ENCODE peak calls at places on chromosomes 4 and X, in ten cellular contexts. K is LHCN-M2; L is frontal cortex; I is memory B cell; W is dorsolateral prefrontal cortex; H is GDM1; D is psoas muscle; R is caudate nucleus; N is activated CD4-positive, alpha-beta T cell treated with anti-CD3 and anti-CD28 coated beads, Interleukin-2, amount 50 U/mL, for 48 hours; J is GM19239. O is an unnamed sample.
A peak's percentile ranks its signal among the peaks of the same experiment; 100 is the strongest.

GRCh38 chr4:136742330-136742729 is 790.0 kb downstream of the PCDH18 start:
- DNase-seq in W (no peak), K (peak; percentile 37), D (no peak), J (no peak), L (no peak), H (no peak), R (no peak), I (no peak), N (no peak), O (no peak)

GRCh38 chrX:129653985-129654651 is 638 bp downstream of the APLN start:
- DNase-seq in W (no peak), J (no peak), I (no peak), N (peak; percentile 40), H (no peak), R (no peak), L (no peak), K (peak; percentile 43), D (no peak), O (no peak)

GRCh38 chr4:36399762-36400353 is 118.4 kb downstream of the DTHD1 start:
- DNase-seq in J (peak; percentile 7), N (peak; percentile 53), L (no peak), K (no peak), W (peak; percentile 50), I (peak; percentile 31), D (no peak), R (no peak), H (no peak), O (no peak)

GRCh38 chr4:108483077-108483476 is 137.3 kb upstream of the RPL34 start:
- DNase-seq in R (no peak), N (peak; percentile 44), J (no peak), D (no peak), H (no peak), L (no peak), K (peak; percentile 52), I (no peak), W (no peak), O (no peak)

GRCh38 chr4:41460641-41461040 is 77.3 kb upstream of the LIMCH1 start:
- DNase-seq in D (no peak), R (no peak), I (no peak), J (no peak), N (no peak), W (no peak), H (no peak), K (no peak), L (no peak), O (no peak)

GRCh38 chr4:149322203-149322602 is 493.4 kb downstream of the IQCM start:
- DNase-seq in L (no peak), J (no peak), R (no peak), H (no peak), N (no peak), W (no peak), K (peak; percentile 23), I (no peak), D (no peak), O (no peak)

GRCh38 chr4:93203708-93204107 is 624.8 kb upstream of the ATOH1 start:
- DNase-seq in I (no peak), W (no peak), D (no peak), N (no peak), J (no peak), K (peak; percentile 0), L (no peak), R (no peak), H (no peak), O (no peak)

GRCh38 chrX:2230457-2230856 is 270.3 kb downstream of the DHRSX start:
- DNase-seq in L (no peak), R (no peak), K (no peak), D (no peak), J (no peak), H (no peak), I (no peak), N (no peak), W (no peak), O (no peak)

GRCh38 chrX:46317158-46317557 is 228.1 kb downstream of the ZNF674 start:
- DNase-seq in W (no peak), H (no peak), J (no peak), I (no peak), D (no peak), L (no peak), N (no peak), R (no peak), K (no peak), O (no peak)

GRCh38 chrX:40581333-40581910 is 652 bp downstream of the ATP6AP2 start:
- DNase-seq in J (no peak), H (no peak), N (no peak), W (no peak), K (peak; percentile 2), I (no peak), L (no peak), R (no peak), D (no peak), O (no peak)

GRCh38 chrX:20517565-20517964 is 250.9 kb upstream of the RPS6KA3 start:
- DNase-seq in I (no peak), D (no peak), N (no peak), J (no peak), K (no peak), H (no peak), R (no peak), L (no peak), W (no peak), O (no peak)

GRCh38 chr4:165418116-165418515 is 39.3 kb downstream of the CPE start:
- DNase-seq in W (no peak), I (no peak), L (no peak), N (no peak), H (no peak), J (no peak), K (no peak), D (no peak), R (no peak), O (no peak)

GRCh38 chrX:19744231-19744630 is 143.2 kb downstream of the SH3KBP1 start:
- DNase-seq in D (no peak), R (no peak), I (no peak), H (no peak), J (no peak), L (no peak), N (no peak), W (no peak), K (no peak), O (no peak)

GRCh38 chr4:105715692-105716278 is 7.2 kb downstream of the GSTCD start:
- DNase-seq in W (no peak), D (no peak), N (no peak), K (peak; percentile 57), R (no peak), J (no peak), L (no peak), I (no peak), H (no peak), O (no peak)